ENCODE peak calls at places on chromosomes 3 and 15, in seven cellular contexts. B is GM23248, H is neural progenitor cell, Q is SK-N-SH, Z is GM23338, X is OCI-LY7, I is PC-3. P is an unnamed sample.

GRCh38 chr3:73765878-73766564 is 141.3 kb upstream of the PDZRN3 start:
- DNase-seq in Z (no peak), H (no peak), I (no peak), Q (no peak), X (no peak), B (peak; percentile 77), P (no peak)

GRCh38 chr3:104846270-104846669 is 520.4 kb upstream of the ALCAM start:
- DNase-seq in X (no peak), I (no peak), B (peak; percentile 48), Z (no peak), H (no peak), Q (no peak), P (no peak)

GRCh38 chr15:37801529-37801928 is 132.9 kb upstream of the TMCO5A start:
- DNase-seq in Z (no peak), I (no peak), X (no peak), Q (no peak), H (no peak), B (no peak), P (no peak)

GRCh38 chr3:42205800-42206514 is 60.0 kb downstream of the CCK start:
- DNase-seq in Q (no peak), X (no peak), B (no peak), Z (peak; percentile 26), I (no peak), H (no peak), P (no peak)

GRCh38 chr3:133441867-133442270 is 42.0 kb downstream of the BFSP2 start:
- DNase-seq in I (no peak), X (no peak), Q (no peak), H (no peak), B (no peak), Z (no peak), P (no peak)

GRCh38 chr15:31482122-31482922 is 155.7 kb downstream of the KLF13 start:
- DNase-seq in Z (peak; percentile 24), I (no peak), X (no peak), B (no peak), H (no peak), Q (no peak), P (no peak)

GRCh38 chr15:91521996-91522395 is 331.5 kb upstream of the SLCO3A1 start:
- DNase-seq in Z (no peak), X (no peak), B (peak; percentile 85), I (peak; percentile 51), Q (no peak), H (no peak), P (no peak)

GRCh38 chr3:162217603-162218002 is 721.0 kb downstream of the OTOL1 start:
- DNase-seq in B (peak; percentile 49), I (peak; percentile 15), Q (no peak), H (no peak), Z (no peak), X (no peak), P (no peak)

GRCh38 chr3:147572970-147573340 is 163.8 kb downstream of the ZIC1 start:
- DNase-seq in I (peak; percentile 18), H (no peak), Z (no peak), B (peak; percentile 34), X (no peak), Q (no peak), P (no peak)

GRCh38 chr3:14521611-14522010 is 18.5 kb downstream of the GRIP2 start:
- DNase-seq in Q (no peak), X (no peak), I (no peak), H (no peak), B (no peak), Z (no peak), P (no peak)

GRCh38 chr3:125652349-125652748 is 57.1 kb upstream of the OSBPL11 start:
- DNase-seq in Z (no peak), B (no peak), X (no peak), I (no peak), H (no peak), Q (no peak), P (no peak)

GRCh38 chr3:123086110-123086642 is 19.4 kb downstream of the PDIA5 start:
- DNase-seq in Q (no peak), Z (no peak), X (no peak), I (peak; percentile 19), H (no peak), B (peak; percentile 60), P (no peak)

GRCh38 chr3:23376516-23377248 is 173.6 kb downstream of the UBE2E2 start:
- DNase-seq in B (peak; percentile 23), H (no peak), X (no peak), Q (no peak), I (no peak), Z (no peak), P (no peak)

GRCh38 chr3:5010140-5010539 is 30.9 kb downstream of the BHLHE40 start:
- DNase-seq in I (no peak), H (no peak), B (no peak), Q (no peak), X (no peak), Z (no peak), P (no peak)

GRCh38 chr3:196981657-196982056 is 13.0 kb upstream of the PIGZ start:
- DNase-seq in H (no peak), B (no peak), Z (no peak), X (no peak), Q (no peak), I (no peak), P (no peak)

GRCh38 chr15:59401810-59402569 is 29.3 kb upstream of the MYO1E start:
- DNase-seq in Z (peak; percentile 40), X (no peak), B (no peak), I (no peak), Q (no peak), H (no peak), P (no peak)

GRCh38 chr15:74995779-74996765 is 709 bp downstream of the SCAMP5 start:
- DNase-seq in Z (peak; percentile 74), H (peak; percentile 66), Q (peak; percentile 89), B (peak; percentile 15), I (no peak), X (no peak), P (no peak)

GRCh38 chr3:153063337-153063736 is 98.7 kb upstream of the RAP2B start:
- DNase-seq in Q (no peak), I (no peak), B (no peak), H (no peak), Z (no peak), X (no peak), P (no peak)

DNA sequence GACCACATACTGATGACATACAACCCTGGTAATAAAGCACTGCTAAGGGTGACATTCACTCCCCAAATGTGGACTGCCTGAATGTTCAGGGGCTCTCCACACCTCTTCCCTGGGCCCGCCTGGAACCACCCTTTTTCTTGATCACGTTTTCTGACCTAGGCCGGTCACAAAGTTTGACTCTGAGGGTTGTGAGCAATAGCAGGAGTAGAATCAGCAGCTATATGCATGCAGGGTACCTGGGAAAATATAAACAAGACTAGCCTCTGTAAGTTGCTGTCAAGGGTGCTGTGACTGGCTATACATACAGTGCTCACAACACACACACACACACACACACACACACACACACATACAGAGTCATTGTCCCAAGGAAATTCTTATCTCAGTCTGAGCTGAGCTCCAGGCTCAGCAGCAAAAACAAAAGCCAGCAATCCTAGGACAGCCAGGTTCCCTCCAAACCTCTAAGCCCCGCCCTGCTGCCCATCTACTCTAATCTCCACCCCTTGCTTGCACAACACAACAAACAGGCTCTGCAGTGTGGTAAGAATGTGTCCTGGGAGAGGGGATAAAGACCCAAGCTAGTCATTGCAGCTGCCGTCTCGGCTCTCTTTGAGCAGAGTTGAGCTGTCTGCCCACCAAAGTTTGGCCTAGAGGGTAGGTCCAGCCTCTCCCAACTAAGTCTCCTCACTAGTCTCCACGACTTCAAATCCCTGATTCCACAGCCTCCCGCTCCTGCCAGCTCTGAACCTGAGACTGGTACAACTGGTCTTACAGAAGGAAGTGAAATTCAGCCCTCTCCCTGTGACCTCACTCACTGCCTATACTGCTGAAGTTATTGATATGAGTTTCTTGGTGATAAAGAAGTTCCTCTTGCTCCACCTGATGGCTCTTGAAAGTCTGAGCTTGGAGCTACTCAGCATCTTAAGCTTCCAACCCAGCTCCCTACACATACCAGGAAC is 2.2 kb downstream of the BMF start:
- DNase-seq in X (peak; percentile 67), H (peak; percentile 95), Z (peak; percentile 97), B (peak; percentile 45), I (peak; percentile 81), Q (no peak), P (no peak)
- TF ChIP-seq EZH2phosphoT487 in X (no peak), H (no peak), Z (no peak), B (no peak), I (no peak), Q (no peak), P (no peak)

GRCh38 chr3:12232785-12233317 is 56.0 kb upstream of the PPARG start:
- DNase-seq in I (no peak), H (no peak), X (no peak), B (no peak), Q (no peak), Z (no peak), P (no peak)
- TF ChIP-seq EZH2phosphoT487 in I (no peak), H (no peak), X (no peak), B (no peak), Q (no peak), Z (no peak), P (no peak)

GRCh38 chr3:71187715-71188114 is 395.8 kb downstream of the FOXP1 start:
- DNase-seq in Z (no peak), I (no peak), X (no peak), B (no peak), H (no peak), Q (no peak), P (no peak)
- TF ChIP-seq EZH2phosphoT487 in Z (no peak), I (no peak), X (no peak), B (no peak), H (no peak), Q (no peak), P (no peak)

GRCh38 chr15:73601449-73602425 is 31.5 kb downstream of the NPTN start:
- DNase-seq in I (peak; percentile 58), H (peak; percentile 38), B (peak; percentile 70), Z (peak; percentile 38), X (no peak), Q (no peak), P (no peak)
- TF ChIP-seq EZH2phosphoT487 in I (no peak), H (no peak), B (no peak), Z (no peak), X (no peak), Q (no peak), P (no peak)

GRCh38 chr3:172148269-172148668 is 108.9 kb downstream of the FNDC3B start:
- DNase-seq in I (peak; percentile 30), B (peak; percentile 53), Z (no peak), X (no peak), H (no peak), Q (no peak), P (no peak)
- TF ChIP-seq EZH2phosphoT487 in I (no peak), B (no peak), Z (no peak), X (no peak), H (no peak), Q (no peak), P (no peak)

GRCh38 chr15:64455951-64456350 is 4.4 kb upstream of the ZNF609 start:
- DNase-seq in B (no peak), H (peak; percentile 54), X (peak; percentile 77), Z (no peak), I (no peak), Q (no peak), P (no peak)
- TF ChIP-seq EZH2phosphoT487 in B (no peak), H (no peak), X (no peak), Z (no peak), I (no peak), Q (no peak), P (no peak)